ENCODE peak calls at places on chromosomes 11 and 22, in nine cellular contexts. One of them, this sample, is unnamed.
A peak's percentile ranks its signal among the peaks of the same experiment; 100 is the strongest.

GRCh38 chr11:63560506-63561179 is 2.5 kb downstream of the PLAAT2 start:
- DNase-seq in GM23338: no peak
- DNase-seq in OCI-LY7: no peak
- DNase-seq in A549: no peak
- DNase-seq in IMR-90: no peak
- DNase-seq in HepG2: no peak
- DNase-seq in mammary epithelial cell: peak; percentile 22
- DNase-seq in fibroblast of lung: no peak
- DNase-seq in PC-3: peak; percentile 93
- DNase-seq in this sample: no peak

GRCh38 chr11:118918128-118918685 is 7.5 kb downstream of the BCL9L start:
- DNase-seq in mammary epithelial cell: peak; percentile 83
- DNase-seq in OCI-LY7: no peak
- DNase-seq in PC-3: peak; percentile 92
- DNase-seq in A549: no peak
- DNase-seq in GM23338: peak; percentile 85
- DNase-seq in IMR-90: peak; percentile 91
- DNase-seq in HepG2: peak; percentile 69
- DNase-seq in fibroblast of lung: peak; percentile 89
- DNase-seq in this sample: peak; percentile 71

GRCh38 chr11:65506770-65507485 is 8.1 kb downstream of the MALAT1 start:
- DNase-seq in A549: no peak
- DNase-seq in OCI-LY7: peak; percentile 71
- DNase-seq in HepG2: no peak
- DNase-seq in mammary epithelial cell: no peak
- DNase-seq in GM23338: peak; percentile 81
- DNase-seq in IMR-90: peak; percentile 95
- DNase-seq in PC-3: peak; percentile 56
- DNase-seq in fibroblast of lung: no peak
- DNase-seq in this sample: peak; percentile 79

GRCh38 chr11:57515332-57516060 is at the start of gene SLC43A1:
- DNase-seq in PC-3: peak; percentile 46
- DNase-seq in OCI-LY7: peak; percentile 63
- DNase-seq in fibroblast of lung: peak; percentile 58
- DNase-seq in IMR-90: peak; percentile 59
- DNase-seq in GM23338: peak; percentile 57
- DNase-seq in A549: peak; percentile 65
- DNase-seq in mammary epithelial cell: no peak
- DNase-seq in HepG2: peak; percentile 46
- DNase-seq in this sample: peak; percentile 59

GRCh38 chr22:30829901-30830550 is 135.4 kb downstream of the OSBP2 start:
- DNase-seq in GM23338: no peak
- DNase-seq in HepG2: no peak
- DNase-seq in PC-3: peak; percentile 97
- DNase-seq in IMR-90: peak; percentile 97
- DNase-seq in A549: peak; percentile 85
- DNase-seq in mammary epithelial cell: peak; percentile 99
- DNase-seq in OCI-LY7: no peak
- DNase-seq in fibroblast of lung: peak; percentile 96
- DNase-seq in this sample: no peak

GRCh38 chr11:129268371-129268770 is 76.2 kb upstream of the ARHGAP32 start:
- DNase-seq in A549: no peak
- DNase-seq in PC-3: no peak
- DNase-seq in mammary epithelial cell: no peak
- DNase-seq in OCI-LY7: no peak
- DNase-seq in fibroblast of lung: no peak
- DNase-seq in IMR-90: no peak
- DNase-seq in GM23338: no peak
- DNase-seq in HepG2: no peak
- DNase-seq in this sample: no peak

GRCh38 chr11:77705195-77705876 is 67.7 kb upstream of the CLNS1A start:
- DNase-seq in fibroblast of lung: peak; percentile 84
- DNase-seq in IMR-90: peak; percentile 69
- DNase-seq in HepG2: peak; percentile 71
- DNase-seq in A549: peak; percentile 17
- DNase-seq in OCI-LY7: no peak
- DNase-seq in PC-3: peak; percentile 91
- DNase-seq in mammary epithelial cell: peak; percentile 58
- DNase-seq in GM23338: peak; percentile 5
- DNase-seq in this sample: no peak

GRCh38 chr11:20355221-20356219 is 8.0 kb upstream of the HTATIP2 start:
- DNase-seq in PC-3: peak; percentile 68
- DNase-seq in OCI-LY7: peak; percentile 35
- DNase-seq in mammary epithelial cell: peak; percentile 42
- DNase-seq in IMR-90: peak; percentile 58
- DNase-seq in GM23338: peak; percentile 64
- DNase-seq in HepG2: peak; percentile 78
- DNase-seq in A549: peak; percentile 52
- DNase-seq in fibroblast of lung: peak; percentile 23
- DNase-seq in this sample: peak; percentile 63

GRCh38 chr22:22802346-22802970 is 85.2 kb upstream of the IGLL5 start:
- DNase-seq in PC-3: no peak
- DNase-seq in A549: no peak
- DNase-seq in fibroblast of lung: no peak
- DNase-seq in IMR-90: no peak
- DNase-seq in HepG2: no peak
- DNase-seq in GM23338: peak; percentile 35
- DNase-seq in mammary epithelial cell: no peak
- DNase-seq in OCI-LY7: peak; percentile 56
- DNase-seq in this sample: peak; percentile 26

GRCh38 chr11:1840780-1841480 is 2.1 kb downstream of the TNNI2 start:
- DNase-seq in A549: no peak
- DNase-seq in GM23338: no peak
- DNase-seq in mammary epithelial cell: no peak
- DNase-seq in IMR-90: no peak
- DNase-seq in fibroblast of lung: no peak
- DNase-seq in PC-3: no peak
- DNase-seq in HepG2: no peak
- DNase-seq in OCI-LY7: peak; percentile 13
- DNase-seq in this sample: no peak

GRCh38 chr11:79108851-79109250 is 332.0 kb downstream of the TENM4 start:
- DNase-seq in OCI-LY7: no peak
- DNase-seq in GM23338: no peak
- DNase-seq in mammary epithelial cell: no peak
- DNase-seq in PC-3: peak; percentile 60
- DNase-seq in A549: no peak
- DNase-seq in fibroblast of lung: peak; percentile 65
- DNase-seq in IMR-90: peak; percentile 44
- DNase-seq in HepG2: no peak
- DNase-seq in this sample: no peak

GRCh38 chr11:77411238-77411637 is 62.7 kb downstream of the PAK1 start:
- DNase-seq in mammary epithelial cell: peak; percentile 20
- DNase-seq in A549: peak; percentile 22
- DNase-seq in PC-3: no peak
- DNase-seq in HepG2: no peak
- DNase-seq in GM23338: peak; percentile 37
- DNase-seq in OCI-LY7: no peak
- DNase-seq in fibroblast of lung: peak; percentile 36
- DNase-seq in IMR-90: peak; percentile 30
- DNase-seq in this sample: peak; percentile 32

GRCh38 chr11:93089474-93090102 is 108.2 kb downstream of the SLC36A4 start:
- DNase-seq in mammary epithelial cell: peak; percentile 63
- DNase-seq in OCI-LY7: peak; percentile 15
- DNase-seq in IMR-90: peak; percentile 62
- DNase-seq in GM23338: peak; percentile 78
- DNase-seq in HepG2: peak; percentile 17
- DNase-seq in fibroblast of lung: peak; percentile 51
- DNase-seq in PC-3: peak; percentile 73
- DNase-seq in A549: peak; percentile 1
- DNase-seq in this sample: peak; percentile 62

GRCh38 chr22:46776876-46777608 is 14.6 kb downstream of the TBC1D22A start:
- DNase-seq in IMR-90: no peak
- DNase-seq in mammary epithelial cell: no peak
- DNase-seq in OCI-LY7: no peak
- DNase-seq in GM23338: no peak
- DNase-seq in PC-3: no peak
- DNase-seq in HepG2: no peak
- DNase-seq in fibroblast of lung: no peak
- DNase-seq in A549: no peak
- DNase-seq in this sample: no peak

GRCh38 chr11:43737194-43737575 is 56.6 kb downstream of the HSD17B12 start:
- DNase-seq in PC-3: no peak
- DNase-seq in GM23338: no peak
- DNase-seq in A549: no peak
- DNase-seq in IMR-90: no peak
- DNase-seq in HepG2: no peak
- DNase-seq in fibroblast of lung: no peak
- DNase-seq in OCI-LY7: no peak
- DNase-seq in mammary epithelial cell: no peak
- DNase-seq in this sample: no peak
- H3K4me2 ChIP-seq in PC-3: peak overlapping the region; percentile 75
- H3K4me2 ChIP-seq in GM23338: peak overlapping the region; percentile 8
- H3K4me2 ChIP-seq in A549: no peak overlapping the region
- H3K4me2 ChIP-seq in IMR-90: peak overlapping the region; percentile 93
- H3K4me2 ChIP-seq in HepG2: no peak overlapping the region
- H3K4me2 ChIP-seq in fibroblast of lung: no peak overlapping the region
- H3K4me2 ChIP-seq in OCI-LY7: no peak overlapping the region
- H3K4me2 ChIP-seq in mammary epithelial cell: peak overlapping the region; percentile 48
- H3K4me2 ChIP-seq in this sample: no peak overlapping the region

GRCh38 chr11:43986881-43987280 is 44.4 kb downstream of the C11orf96 start:
- DNase-seq in fibroblast of lung: no peak
- DNase-seq in OCI-LY7: no peak
- DNase-seq in HepG2: no peak
- DNase-seq in GM23338: no peak
- DNase-seq in mammary epithelial cell: no peak
- DNase-seq in IMR-90: no peak
- DNase-seq in A549: no peak
- DNase-seq in PC-3: no peak
- DNase-seq in this sample: no peak
- H3K27ac ChIP-seq in fibroblast of lung: no peak overlapping the region
- H3K27ac ChIP-seq in OCI-LY7: no peak overlapping the region
- H3K27ac ChIP-seq in HepG2: no peak overlapping the region
- H3K27ac ChIP-seq in GM23338: no peak overlapping the region
- H3K27ac ChIP-seq in mammary epithelial cell: no peak overlapping the region
- H3K27ac ChIP-seq in IMR-90: no peak overlapping the region
- H3K27ac ChIP-seq in A549: no peak overlapping the region
- H3K27ac ChIP-seq in PC-3: no peak overlapping the region
- H3K27ac ChIP-seq in this sample: no peak overlapping the region

DNA sequence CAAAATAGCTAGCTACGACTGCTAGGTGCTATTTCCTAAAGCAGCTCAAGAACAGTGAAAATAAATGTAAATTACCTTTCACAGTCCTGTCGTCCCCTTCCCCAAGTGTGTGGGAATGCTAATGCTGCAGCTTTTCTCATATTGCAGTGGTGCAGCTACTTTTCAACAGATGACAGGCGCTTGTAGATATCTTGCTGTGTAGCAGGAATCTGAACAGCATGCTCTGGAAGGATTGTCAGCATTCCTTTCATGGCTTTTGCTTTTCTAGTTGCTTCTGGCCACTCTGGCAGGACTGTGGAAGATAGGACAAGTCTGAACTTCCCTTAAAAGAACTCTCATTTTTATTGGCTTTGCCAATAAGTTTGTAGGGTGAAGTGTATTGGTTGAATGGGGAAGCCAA is 18.8 kb downstream of the FAR1 start:
- DNase-seq in OCI-LY7: no peak
- DNase-seq in PC-3: no peak
- DNase-seq in HepG2: no peak
- DNase-seq in IMR-90: no peak
- DNase-seq in A549: no peak
- DNase-seq in GM23338: peak; percentile 15
- DNase-seq in fibroblast of lung: peak; percentile 18
- DNase-seq in mammary epithelial cell: no peak
- DNase-seq in this sample: no peak
- H3K4me2 ChIP-seq in OCI-LY7: no peak overlapping the region
- H3K4me2 ChIP-seq in PC-3: no peak overlapping the region
- H3K4me2 ChIP-seq in HepG2: no peak overlapping the region
- H3K4me2 ChIP-seq in IMR-90: no peak overlapping the region
- H3K4me2 ChIP-seq in A549: no peak overlapping the region
- H3K4me2 ChIP-seq in GM23338: peak overlapping the region; percentile 9
- H3K4me2 ChIP-seq in fibroblast of lung: no peak overlapping the region
- H3K4me2 ChIP-seq in mammary epithelial cell: no peak overlapping the region
- H3K4me2 ChIP-seq in this sample: no peak overlapping the region

DNA sequence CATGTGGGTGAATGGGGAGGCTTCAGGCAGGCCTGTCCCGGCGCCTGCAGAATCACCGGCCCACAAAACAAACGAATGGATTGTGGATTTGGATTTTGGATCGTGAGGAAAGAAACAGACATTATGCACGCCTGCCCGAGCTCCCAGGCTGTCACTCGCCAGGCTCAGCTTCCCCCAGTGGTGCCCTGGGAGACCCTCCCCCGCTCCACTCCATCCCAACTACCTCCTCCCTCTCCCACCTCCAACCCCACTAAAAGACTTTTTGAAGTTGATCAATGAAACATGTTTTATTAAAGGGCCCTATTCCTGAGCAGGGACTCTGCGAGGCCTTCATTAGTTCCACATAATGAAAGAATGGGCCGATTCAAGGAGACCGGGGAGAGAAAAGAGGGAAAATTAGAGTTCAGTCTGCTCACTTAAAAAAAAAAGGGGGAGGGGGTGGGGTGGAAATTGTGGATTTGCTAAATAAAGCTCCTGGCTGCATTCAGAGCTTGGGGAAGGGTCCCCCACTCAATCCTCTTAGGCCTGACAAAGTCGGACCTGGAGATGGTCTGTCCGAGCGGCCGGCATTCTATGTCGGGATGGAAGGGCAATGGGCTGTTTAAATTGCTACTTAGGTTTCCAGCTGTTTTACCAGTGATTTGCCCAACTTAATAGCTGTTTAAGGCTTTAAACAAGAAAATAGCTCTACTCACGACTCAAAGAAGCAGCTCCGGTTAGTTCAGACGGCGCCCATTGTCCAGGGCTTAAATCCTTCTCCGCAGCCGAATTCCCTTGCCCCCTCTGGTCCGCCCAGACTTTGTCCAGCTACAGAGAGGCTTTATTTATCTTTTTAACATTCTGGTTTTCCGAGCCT is 20.6 kb upstream of the SCUBE1 start:
- DNase-seq in PC-3: no peak
- DNase-seq in GM23338: no peak
- DNase-seq in OCI-LY7: no peak
- DNase-seq in IMR-90: no peak
- DNase-seq in mammary epithelial cell: no peak
- DNase-seq in fibroblast of lung: no peak
- DNase-seq in HepG2: no peak
- DNase-seq in A549: no peak
- DNase-seq in this sample: peak; percentile 95
- H3K27ac ChIP-seq in PC-3: no peak overlapping the region
- H3K27ac ChIP-seq in GM23338: peak overlapping the region; percentile 50
- H3K27ac ChIP-seq in OCI-LY7: no peak overlapping the region
- H3K27ac ChIP-seq in IMR-90: no peak overlapping the region
- H3K27ac ChIP-seq in mammary epithelial cell: no peak overlapping the region
- H3K27ac ChIP-seq in fibroblast of lung: no peak overlapping the region
- H3K27ac ChIP-seq in HepG2: no peak overlapping the region
- H3K27ac ChIP-seq in A549: no peak overlapping the region
- H3K27ac ChIP-seq in this sample: peak overlapping the region; percentile 92

DNA sequence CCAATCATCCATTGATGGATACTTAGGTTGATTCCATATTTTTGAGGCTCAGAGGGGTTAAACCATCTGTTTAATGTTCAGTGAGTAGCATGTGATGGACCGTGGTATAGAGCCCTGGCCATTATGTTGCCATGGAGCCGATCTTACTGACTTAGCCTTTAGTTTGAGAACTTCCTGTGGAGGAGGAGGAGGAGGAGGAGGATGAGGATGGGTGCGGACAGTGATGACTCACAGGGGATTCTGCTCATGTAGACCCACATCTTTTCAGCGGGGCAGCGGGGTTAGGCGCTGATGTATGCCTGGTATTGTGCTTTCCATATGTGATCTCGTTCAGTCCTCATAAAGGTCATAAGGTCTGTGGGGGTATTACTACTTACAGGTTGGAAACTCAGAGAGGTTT is 13.9 kb downstream of the STX3 start:
- DNase-seq in PC-3: no peak
- DNase-seq in mammary epithelial cell: no peak
- DNase-seq in GM23338: no peak
- DNase-seq in IMR-90: no peak
- DNase-seq in HepG2: no peak
- DNase-seq in fibroblast of lung: no peak
- DNase-seq in OCI-LY7: no peak
- DNase-seq in A549: no peak
- DNase-seq in this sample: no peak
- H3K4me2 ChIP-seq in PC-3: no peak overlapping the region
- H3K4me2 ChIP-seq in mammary epithelial cell: no peak overlapping the region
- H3K4me2 ChIP-seq in GM23338: no peak overlapping the region
- H3K4me2 ChIP-seq in IMR-90: no peak overlapping the region
- H3K4me2 ChIP-seq in HepG2: no peak overlapping the region
- H3K4me2 ChIP-seq in fibroblast of lung: no peak overlapping the region
- H3K4me2 ChIP-seq in OCI-LY7: no peak overlapping the region
- H3K4me2 ChIP-seq in A549: no peak overlapping the region
- H3K4me2 ChIP-seq in this sample: no peak overlapping the region

This sample was measured in neural progenitor cell.